ENCODE peak calls at places on chromosomes 4 and X, in four cellular contexts. I is transverse colon, P is adrenal gland, J is heart right ventricle. L is an unnamed sample.

GRCh38 chrX:108148524-108148923 is 56.9 kb downstream of the ATG4A start:
- DNase-seq in J (no peak), I (no peak), P (no peak), L (no peak)

GRCh38 chr4:183097251-183098079 is 1.6 kb upstream of the WWC2 start:
- DNase-seq in J (peak), P (no peak), I (peak), L (peak)

GRCh38 chrX:928606-929005 is 283.8 kb downstream of the CRLF2 start:
- DNase-seq in J (no peak), P (no peak), I (no peak), L (no peak)

GRCh38 chr4:159137176-159137575 is 34.3 kb downstream of the RAPGEF2 start:
- DNase-seq in J (no peak), I (peak), P (peak), L (no peak)

GRCh38 chr4:133624744-133625143 is 475.6 kb downstream of the PCDH10 start:
- DNase-seq in P (no peak), J (no peak), I (no peak), L (no peak)

GRCh38 chr4:175330236-175330635 is 412.1 kb downstream of the ADAM29 start:
- DNase-seq in J (no peak), I (no peak), P (no peak), L (no peak)

GRCh38 chr4:30068234-30068633 is 651.9 kb upstream of the PCDH7 start:
- DNase-seq in I (no peak), P (no peak), J (no peak), L (no peak)

GRCh38 chr4:172143605-172144314 is 330.6 kb downstream of the GALNTL6 start:
- DNase-seq in I (no peak), J (no peak), P (no peak), L (no peak)

GRCh38 chr4:140756292-140757219 is at the start of gene TBC1D9:
- DNase-seq in J (peak), I (peak), P (peak), L (peak)

GRCh38 chr4:4841156-4841555 is 18.3 kb upstream of the MSX1 start:
- DNase-seq in I (no peak), J (no peak), P (no peak), L (no peak)

GRCh38 chr4:53057679-53058078 is 195.6 kb downstream of the RASL11B start:
- DNase-seq in I (no peak), P (no peak), J (peak), L (no peak)

GRCh38 chrX:134875679-134876078 is 115.1 kb upstream of the SMIM10 start:
- DNase-seq in I (no peak), J (no peak), P (no peak), L (no peak)

GRCh38 chr4:47650584-47651130 is 165.6 kb downstream of the ATP10D start:
- DNase-seq in I (no peak), P (no peak), J (no peak), L (no peak)

GRCh38 chr4:113437124-113437523 is 324.4 kb downstream of the CAMK2D start:
- DNase-seq in I (no peak), J (no peak), P (no peak), L (no peak)

GRCh38 chrX:19257001-19257400 is 86.7 kb upstream of the PDHA1 start:
- DNase-seq in J (no peak), I (no peak), P (no peak), L (no peak)

GRCh38 chr4:37463457-37463856 is 218.9 kb downstream of the NWD2 start:
- DNase-seq in J (no peak), P (no peak), I (peak), L (no peak)

GRCh38 chr4:60463846-60464502 is 736.2 kb upstream of the ADGRL3 start:
- DNase-seq in J (no peak), I (no peak), P (no peak), L (peak)

GRCh38 chr4:37383579-37384229 is 139.2 kb downstream of the NWD2 start:
- DNase-seq in J (no peak), I (peak), P (peak), L (peak)

GRCh38 chr4:39539026-39539690 is 11.9 kb upstream of the UGDH start:
- DNase-seq in P (no peak), J (no peak), I (no peak), L (no peak)

GRCh38 chrX:129239371-129239770 is 283.9 kb downstream of the SMARCA1 start:
- DNase-seq in P (no peak), I (no peak), J (no peak), L (no peak)

GRCh38 chr4:20288846-20289512 is 37.3 kb downstream of the SLIT2 start:
- DNase-seq in J (no peak), I (no peak), P (no peak), L (no peak)

GRCh38 chr4:158327525-158327924 is 117.2 kb downstream of the TMEM144 start:
- DNase-seq in P (no peak), I (no peak), J (no peak), L (no peak)

GRCh38 chr4:183783933-183784622 is 121.0 kb upstream of the STOX2 start:
- DNase-seq in I (no peak), J (peak), P (peak), L (no peak)

GRCh38 chr4:168183717-168184571 is 91.6 kb downstream of the ANXA10 start:
- DNase-seq in I (no peak), J (no peak), P (peak), L (no peak)

GRCh38 chr4:107826427-107826980 is 1.8 kb downstream of the SGMS2 start:
- DNase-seq in J (no peak), P (no peak), I (peak), L (no peak)

GRCh38 chr4:180028682-180029081 is 2214.5 kb upstream of the TENM3 start:
- DNase-seq in J (no peak), P (peak), I (peak), L (peak)

GRCh38 chr4:85555210-85555609 is 80.3 kb downstream of the ARHGAP24 start:
- DNase-seq in I (no peak), J (no peak), P (no peak), L (no peak)

GRCh38 chr4:101020956-101021355 is 326.4 kb downstream of the PPP3CA start:
- DNase-seq in P (peak), I (no peak), J (no peak), L (no peak)

GRCh38 chr4:2843909-2844584 is 403 bp downstream of the ADD1 start:
- DNase-seq in I (peak), P (peak), J (peak), L (peak)

GRCh38 chr4:184250795-184251679 is 33.4 kb upstream of the ENPP6 start:
- DNase-seq in P (no peak), J (no peak), I (no peak), L (no peak)

GRCh38 chr4:168498259-168498658 is 1.4 kb downstream of the PALLD start:
- DNase-seq in P (no peak), J (no peak), I (no peak), L (no peak)

GRCh38 chr4:185734214-185734613 is 77.8 kb downstream of the SORBS2 start:
- DNase-seq in I (no peak), J (no peak), P (no peak), L (no peak)

GRCh38 chr4:157992038-157992706 is 180.7 kb downstream of the GASK1B start:
- DNase-seq in P (peak), I (no peak), J (peak), L (peak)

GRCh38 chr4:123163501-123163900 is 233.1 kb upstream of the SPRY1 start:
- DNase-seq in I (no peak), P (no peak), J (no peak), L (no peak)

GRCh38 chr4:175435437-175435836 is 376.6 kb downstream of the GPM6A start:
- DNase-seq in P (no peak), J (no peak), I (no peak), L (peak)

GRCh38 chrX:65928522-65928921 is 111.4 kb downstream of the VSIG4 start:
- DNase-seq in J (no peak), I (no peak), P (no peak), L (no peak)

GRCh38 chrX:65933085-65933589 is 106.7 kb downstream of the VSIG4 start:
- DNase-seq in P (no peak), J (no peak), I (no peak), L (no peak)

GRCh38 chrX:65932173-65933084 is 107.5 kb downstream of the VSIG4 start:
- DNase-seq in J (no peak), I (peak), P (no peak), L (no peak)
- TF ChIP-seq CTCF in J (no peak), I (no peak), P (no peak), L (no peak)

DNA sequence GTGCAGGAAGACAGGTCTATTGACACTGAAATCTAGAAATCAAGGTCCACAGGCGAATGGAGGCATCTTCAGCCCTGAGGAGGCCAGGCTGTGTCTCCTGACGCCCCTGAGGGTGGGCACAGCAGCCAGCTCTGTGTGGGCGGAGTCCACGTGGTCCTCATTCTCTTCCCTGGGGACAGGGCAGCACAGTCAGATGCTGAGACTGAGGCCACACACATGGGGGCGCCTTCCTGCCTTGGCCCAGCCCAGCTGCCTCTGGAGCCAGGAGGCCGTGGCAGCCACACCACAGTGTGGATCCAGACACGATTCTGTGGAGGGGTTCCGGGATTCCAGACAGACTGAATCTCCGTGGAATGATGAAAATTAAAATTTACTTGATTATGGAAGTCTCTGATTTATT is 20.8 kb downstream of the FGFR3 start:
- DNase-seq in I (no peak), J (no peak), P (no peak), L (no peak)
- TF ChIP-seq CTCF in I (no peak), J (no peak), P (no peak), L (no peak)

GRCh38 chr4:153778383-153778782 is 10.5 kb downstream of the SFRP2 start:
- DNase-seq in P (no peak), J (no peak), I (no peak), L (no peak)

GRCh38 chr4:153776601-153777000 is 12.3 kb downstream of the SFRP2 start:
- DNase-seq in J (no peak), I (no peak), P (no peak), L (no peak)

GRCh38 chr4:153777421-153777820 is 11.5 kb downstream of the SFRP2 start:
- DNase-seq in P (no peak), J (no peak), I (no peak), L (no peak)

GRCh38 chr4:153771058-153771457 is 11.2 kb upstream of the RNF175 start:
- DNase-seq in P (no peak), I (no peak), J (no peak), L (no peak)

DNA sequence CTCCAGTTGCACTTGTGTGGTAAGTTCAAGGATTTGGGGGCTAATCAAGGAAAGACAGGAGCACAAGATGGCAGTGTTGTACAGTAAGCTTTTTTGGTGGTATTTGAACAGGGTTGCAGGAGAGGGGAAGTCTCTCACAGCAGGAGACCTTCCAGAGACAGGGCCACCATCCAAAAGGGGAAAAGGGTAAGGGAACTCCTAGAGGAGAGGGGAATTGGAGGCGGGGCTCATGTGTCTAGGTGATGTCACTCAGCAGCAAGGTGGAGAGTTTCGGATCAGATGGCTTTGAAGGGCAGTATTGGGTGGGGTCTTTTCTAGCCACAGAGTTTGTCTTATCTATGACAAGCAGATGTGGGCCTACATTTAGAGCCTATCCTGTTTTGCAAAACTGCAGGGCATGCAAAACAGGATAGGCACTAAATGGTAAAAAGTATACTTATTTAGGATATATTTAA is 13.4 kb upstream of the RNF175 start:
- DNase-seq in I (no peak), P (no peak), J (no peak), L (no peak)
- TF ChIP-seq CTCF in I (no peak), P (no peak), J (no peak), L (no peak)

GRCh38 chr4:82284858-82285805 is 88.7 kb downstream of the HNRNPD start:
- DNase-seq in I (peak), P (peak), J (peak), L (peak)

GRCh38 chr4:82284475-82284857 is 89.3 kb downstream of the HNRNPD start:
- DNase-seq in I (no peak), P (no peak), J (no peak), L (no peak)

GRCh38 chr4:82287720-82288119 is 86.1 kb downstream of the HNRNPD start:
- DNase-seq in J (no peak), P (no peak), I (no peak), L (no peak)

GRCh38 chr4:82282875-82283274 is 90.9 kb downstream of the HNRNPD start:
- DNase-seq in I (no peak), P (no peak), J (no peak), L (no peak)
- TF ChIP-seq CTCF in I (no peak), P (no peak), J (no peak), L (no peak)

GRCh38 chrX:111823068-111823467 is 52.9 kb upstream of the TRPC5OS start:
- DNase-seq in J (no peak), P (no peak), I (no peak), L (peak)
- TF ChIP-seq CTCF in J (no peak), P (no peak), I (no peak), L (peak)

GRCh38 chr4:173748353-173748752 is 218.3 kb upstream of the HAND2 start:
- DNase-seq in I (no peak), P (no peak), J (no peak), L (no peak)
- TF ChIP-seq CTCF in I (no peak), P (no peak), J (no peak), L (no peak)

L was measured in endothelial cell.